ENCODE peak calls at places on chromosomes 16 and 17, in four cellular contexts. P is RWPE1, L is cardiac fibroblast, R is GM04504. Z is an unnamed sample.

GRCh38 chr17:45022288-45022648 is 29.2 kb downstream of the DCAKD start:
- DNase-seq in P (no peak), L (no peak), R (no peak), Z (no peak)

GRCh38 chr16:11632455-11632921 is 35.8 kb upstream of the SNN start:
- DNase-seq in P (no peak), L (peak), R (peak), Z (no peak)

GRCh38 chr17:59154335-59154720 is 658 bp downstream of the SKA2 start:
- DNase-seq in P (peak), L (peak), R (no peak), Z (no peak)

GRCh38 chr17:75566456-75567233 is 21.0 kb upstream of the MYO15B start:
- DNase-seq in P (no peak), L (no peak), R (no peak), Z (no peak)

GRCh38 chr16:10622036-10622921 is 41.9 kb upstream of the EMP2 start:
- DNase-seq in P (no peak), L (no peak), R (no peak), Z (no peak)

GRCh38 chr16:2048116-2048543 is 345 bp downstream of the TSC2 start:
- DNase-seq in P (no peak), L (no peak), R (no peak), Z (no peak)

GRCh38 chr17:77214328-77214727 is 73.6 kb downstream of the SEC14L1 start:
- DNase-seq in P (no peak), L (no peak), R (no peak), Z (no peak)

GRCh38 chr16:77424841-77425604 is 9.8 kb downstream of the ADAMTS18 start:
- DNase-seq in P (no peak), L (peak), R (no peak), Z (no peak)

GRCh38 chr16:24609740-24610420 is 70.5 kb downstream of the RBBP6 start:
- DNase-seq in P (no peak), L (peak), R (peak), Z (no peak)

GRCh38 chr17:59275618-59276017 is 55.3 kb downstream of the GDPD1 start:
- DNase-seq in P (no peak), L (no peak), R (no peak), Z (no peak)

GRCh38 chr17:2724783-2725164 is 13.2 kb upstream of the CLUH start:
- DNase-seq in P (no peak), L (peak), R (no peak), Z (no peak)

GRCh38 chr16:83779881-83780280 is 27.9 kb upstream of the HSBP1 start:
- DNase-seq in P (no peak), L (peak), R (no peak), Z (no peak)

GRCh38 chr17:12041316-12041715 is 20.6 kb downstream of the MAP2K4 start:
- DNase-seq in P (peak), L (peak), R (peak), Z (no peak)

GRCh38 chr17:29251969-29252866 is 5.6 kb downstream of the CRYBA1 start:
- DNase-seq in P (peak), L (peak), R (no peak), Z (no peak)

GRCh38 chr16:24442631-24443030 is 96.7 kb upstream of the RBBP6 start:
- DNase-seq in P (no peak), L (no peak), R (no peak), Z (no peak)